ENCODE peak calls at places on chromosomes 16 and 17, in four cellular contexts. One of them, this sample, is unnamed.

GRCh38 chr17:56064506-56064905 is 88.8 kb upstream of the ANKFN1 start:
- DNase-seq in IMR-90: no peak
- DNase-seq in HepG2: no peak
- DNase-seq in GM12878: no peak
- DNase-seq in this sample: no peak

GRCh38 chr16:76193851-76194620 is 83.2 kb upstream of the CNTNAP4 start:
- DNase-seq in IMR-90: no peak
- DNase-seq in HepG2: no peak
- DNase-seq in GM12878: no peak
- DNase-seq in this sample: no peak

GRCh38 chr16:67412294-67412693 is 4.0 kb downstream of the ZDHHC1 start:
- DNase-seq in IMR-90: no peak
- DNase-seq in HepG2: no peak
- DNase-seq in GM12878: no peak
- DNase-seq in this sample: no peak

GRCh38 chr16:79839450-79839849 is 238.9 kb upstream of the MAF start:
- DNase-seq in IMR-90: no peak
- DNase-seq in HepG2: no peak
- DNase-seq in GM12878: no peak
- DNase-seq in this sample: no peak

GRCh38 chr17:64534187-64534586 is 27.4 kb downstream of the CEP95 start:
- DNase-seq in IMR-90: no peak
- DNase-seq in HepG2: no peak
- DNase-seq in GM12878: no peak
- DNase-seq in this sample: peak

GRCh38 chr17:38559025-38559879 is 46.5 kb downstream of the SRCIN1 start:
- DNase-seq in IMR-90: peak
- DNase-seq in HepG2: peak
- DNase-seq in GM12878: peak
- DNase-seq in this sample: peak

GRCh38 chr17:1040216-1040600 is 43.3 kb downstream of the TIMM22 start:
- DNase-seq in IMR-90: no peak
- DNase-seq in HepG2: peak
- DNase-seq in GM12878: no peak
- DNase-seq in this sample: no peak

GRCh38 chr17:82962163-82962720 is 117.2 kb upstream of the METRNL start:
- DNase-seq in IMR-90: peak
- DNase-seq in HepG2: no peak
- DNase-seq in GM12878: no peak
- DNase-seq in this sample: no peak

GRCh38 chr17:6088141-6088540 is 18.0 kb downstream of the WSCD1 start:
- DNase-seq in IMR-90: no peak
- DNase-seq in HepG2: no peak
- DNase-seq in GM12878: no peak
- DNase-seq in this sample: no peak

GRCh38 chr17:42354956-42355843 is 33.0 kb downstream of the STAT3 start:
- DNase-seq in IMR-90: no peak
- DNase-seq in HepG2: no peak
- DNase-seq in GM12878: no peak
- DNase-seq in this sample: no peak

GRCh38 chr17:60039509-60040442 is 38.9 kb downstream of the HEATR6 start:
- DNase-seq in IMR-90: no peak
- DNase-seq in HepG2: no peak
- DNase-seq in GM12878: no peak
- DNase-seq in this sample: peak

GRCh38 chr16:66525396-66526180 is 24.3 kb downstream of the TK2 start:
- DNase-seq in IMR-90: no peak
- DNase-seq in HepG2: no peak
- DNase-seq in GM12878: no peak
- DNase-seq in this sample: no peak

GRCh38 chr17:47604268-47604927 is 45.3 kb upstream of the KPNB1 start:
- DNase-seq in IMR-90: peak
- DNase-seq in HepG2: no peak
- DNase-seq in GM12878: no peak
- DNase-seq in this sample: no peak

GRCh38 chr16:12541672-12542071 is 262.0 kb downstream of the CPPED1 start:
- DNase-seq in IMR-90: no peak
- DNase-seq in HepG2: no peak
- DNase-seq in GM12878: no peak
- DNase-seq in this sample: peak

DNA sequence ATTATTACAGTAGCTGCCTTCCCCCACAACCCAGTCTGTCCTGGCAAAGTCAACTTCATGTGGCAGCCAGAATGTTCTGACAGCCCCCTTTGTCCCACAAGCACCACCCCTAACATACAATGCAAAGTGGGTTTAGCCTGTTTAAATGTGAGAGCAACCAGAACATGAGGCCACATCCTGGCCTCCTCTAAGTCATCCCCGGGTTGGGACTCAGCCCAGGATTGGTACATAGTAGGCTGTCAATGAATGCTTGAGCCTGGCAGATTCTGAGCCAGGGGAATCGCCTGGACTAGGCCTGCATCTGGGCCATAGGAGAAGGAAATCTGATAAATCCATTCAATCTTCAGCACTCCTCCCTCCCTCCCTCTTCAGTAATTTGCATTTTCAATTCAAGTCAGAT is 4.3 kb upstream of the ITGA3 start:
- DNase-seq in IMR-90: no peak
- DNase-seq in HepG2: no peak
- DNase-seq in GM12878: no peak
- DNase-seq in this sample: no peak
- TF ChIP-seq MXI1 in IMR-90: no peak
- TF ChIP-seq MXI1 in HepG2: no peak
- TF ChIP-seq MXI1 in GM12878: no peak
- TF ChIP-seq MXI1 in this sample: no peak

GRCh38 chr17:80662557-80662956 is 117.9 kb downstream of the RPTOR start:
- DNase-seq in IMR-90: no peak
- DNase-seq in HepG2: no peak
- DNase-seq in GM12878: no peak
- DNase-seq in this sample: no peak

GRCh38 chr17:80657561-80657960 is 112.9 kb downstream of the RPTOR start:
- DNase-seq in IMR-90: no peak
- DNase-seq in HepG2: no peak
- DNase-seq in GM12878: no peak
- DNase-seq in this sample: no peak

GRCh38 chr17:80658821-80659220 is 114.2 kb downstream of the RPTOR start:
- DNase-seq in IMR-90: no peak
- DNase-seq in HepG2: no peak
- DNase-seq in GM12878: no peak
- DNase-seq in this sample: no peak

GRCh38 chr17:80659651-80660050 is 115.0 kb downstream of the RPTOR start:
- DNase-seq in IMR-90: no peak
- DNase-seq in HepG2: no peak
- DNase-seq in GM12878: no peak
- DNase-seq in this sample: no peak

GRCh38 chr17:80660527-80661198 is 116.0 kb downstream of the RPTOR start:
- DNase-seq in IMR-90: no peak
- DNase-seq in HepG2: no peak
- DNase-seq in GM12878: no peak
- DNase-seq in this sample: peak
- TF ChIP-seq BHLHE40 in IMR-90: no peak
- TF ChIP-seq BHLHE40 in HepG2: no peak
- TF ChIP-seq BHLHE40 in GM12878: no peak
- TF ChIP-seq BHLHE40 in this sample: no peak

DNA sequence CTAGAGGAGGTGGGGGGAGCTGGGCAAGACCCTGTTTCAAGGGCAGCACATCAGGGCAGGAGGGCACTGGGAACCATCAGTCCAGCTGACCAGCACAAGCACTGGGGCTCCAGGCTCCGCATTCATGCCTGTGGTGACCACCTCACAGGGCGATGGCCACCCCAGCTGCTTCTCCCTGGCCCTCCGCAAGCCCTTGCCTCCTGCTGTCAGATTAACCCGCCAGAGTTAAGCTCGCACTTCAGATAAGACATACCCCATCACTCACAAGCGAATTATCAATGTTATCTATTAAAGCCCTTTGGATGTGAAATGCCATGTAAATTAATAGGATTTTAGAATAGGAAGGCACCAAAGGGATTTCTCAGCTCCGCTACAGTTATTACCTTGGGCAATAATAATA is 105.0 kb downstream of the CCDC182 start:
- DNase-seq in IMR-90: no peak
- DNase-seq in HepG2: no peak
- DNase-seq in GM12878: no peak
- DNase-seq in this sample: no peak
- TF ChIP-seq MXI1 in IMR-90: no peak
- TF ChIP-seq MXI1 in HepG2: no peak
- TF ChIP-seq MXI1 in GM12878: no peak
- TF ChIP-seq MXI1 in this sample: no peak

DNA sequence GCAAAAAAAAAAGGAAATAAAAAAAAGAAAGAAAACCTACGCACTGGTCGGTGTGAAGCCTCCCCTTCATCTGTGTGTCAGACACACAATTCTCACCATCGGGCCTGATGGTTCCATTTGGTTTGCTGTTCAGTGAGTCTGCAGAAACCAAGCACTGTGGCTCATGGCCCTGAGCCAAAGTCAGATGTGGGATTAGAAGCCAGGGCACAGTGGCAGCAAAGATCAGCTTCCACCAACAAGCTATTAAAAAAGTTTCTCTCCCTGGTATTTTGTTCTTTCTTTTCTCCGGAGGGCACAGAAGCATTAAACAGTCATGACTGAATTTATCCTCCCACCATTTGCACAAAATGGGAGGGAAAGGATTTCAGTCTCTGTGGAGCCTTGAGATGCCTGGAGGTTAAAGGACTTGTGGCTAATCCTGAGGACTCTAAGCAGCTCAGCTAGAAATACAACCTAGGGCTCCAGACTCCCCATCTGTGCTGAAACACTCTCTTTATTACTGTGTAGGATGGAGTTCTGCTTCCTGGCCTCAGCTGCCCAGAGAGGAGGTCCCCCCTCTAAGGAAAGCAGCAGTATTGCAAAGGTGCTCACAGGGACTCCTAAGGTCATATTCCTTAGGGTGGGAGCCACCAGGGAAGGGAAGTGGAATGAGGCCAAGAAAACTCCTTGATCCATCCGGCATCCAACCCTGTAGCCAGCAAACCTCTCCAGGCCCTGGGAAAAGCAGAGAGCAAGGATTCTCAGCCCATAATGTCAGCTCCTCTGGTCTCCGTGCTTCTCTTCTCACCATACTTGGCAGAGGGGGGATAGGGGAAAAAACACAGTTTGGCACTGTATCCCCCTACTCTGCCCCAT is 28.2 kb downstream of the SLC39A11 start:
- DNase-seq in IMR-90: no peak
- DNase-seq in HepG2: no peak
- DNase-seq in GM12878: no peak
- DNase-seq in this sample: no peak
- TF ChIP-seq BHLHE40 in IMR-90: no peak
- TF ChIP-seq BHLHE40 in HepG2: no peak
- TF ChIP-seq BHLHE40 in GM12878: no peak
- TF ChIP-seq BHLHE40 in this sample: no peak

GRCh38 chr17:28173801-28174200 is 131.3 kb downstream of the NLK start:
- DNase-seq in IMR-90: no peak
- DNase-seq in HepG2: no peak
- DNase-seq in GM12878: no peak
- DNase-seq in this sample: peak

GRCh38 chr17:28177351-28177750 is 134.9 kb downstream of the NLK start:
- DNase-seq in IMR-90: peak
- DNase-seq in HepG2: no peak
- DNase-seq in GM12878: no peak
- DNase-seq in this sample: no peak

GRCh38 chr17:28173071-28173561 is 130.6 kb downstream of the NLK start:
- DNase-seq in IMR-90: no peak
- DNase-seq in HepG2: no peak
- DNase-seq in GM12878: no peak
- DNase-seq in this sample: peak

GRCh38 chr17:28170771-28171170 is 128.3 kb downstream of the NLK start:
- DNase-seq in IMR-90: no peak
- DNase-seq in HepG2: no peak
- DNase-seq in GM12878: no peak
- DNase-seq in this sample: no peak

GRCh38 chr17:28174352-28175046 is 132.0 kb downstream of the NLK start:
- DNase-seq in IMR-90: no peak
- DNase-seq in HepG2: no peak
- DNase-seq in GM12878: peak
- DNase-seq in this sample: no peak
- TF ChIP-seq MXI1 in IMR-90: no peak
- TF ChIP-seq MXI1 in HepG2: no peak
- TF ChIP-seq MXI1 in GM12878: no peak
- TF ChIP-seq MXI1 in this sample: no peak

GRCh38 chr16:2895813-2896212 is 12.8 kb downstream of the FLYWCH2 start:
- DNase-seq in IMR-90: peak
- DNase-seq in HepG2: peak
- DNase-seq in GM12878: no peak
- DNase-seq in this sample: no peak
- TF ChIP-seq BHLHE40 in IMR-90: no peak
- TF ChIP-seq BHLHE40 in HepG2: no peak
- TF ChIP-seq BHLHE40 in GM12878: no peak
- TF ChIP-seq BHLHE40 in this sample: no peak

GRCh38 chr16:50537533-50538290 is 10.5 kb upstream of the NKD1 start:
- DNase-seq in IMR-90: no peak
- DNase-seq in HepG2: no peak
- DNase-seq in GM12878: no peak
- DNase-seq in this sample: no peak
- TF ChIP-seq MXI1 in IMR-90: no peak
- TF ChIP-seq MXI1 in HepG2: no peak
- TF ChIP-seq MXI1 in GM12878: no peak
- TF ChIP-seq MXI1 in this sample: no peak

GRCh38 chr17:31319253-31319661 is 2.2 kb downstream of the EVI2A start:
- DNase-seq in IMR-90: no peak
- DNase-seq in HepG2: no peak
- DNase-seq in GM12878: peak
- DNase-seq in this sample: no peak
- TF ChIP-seq BHLHE40 in IMR-90: no peak
- TF ChIP-seq BHLHE40 in HepG2: no peak
- TF ChIP-seq BHLHE40 in GM12878: peak
- TF ChIP-seq BHLHE40 in this sample: no peak

GRCh38 chr16:58678716-58679115 is 5.9 kb downstream of the SLC38A7 start:
- DNase-seq in IMR-90: no peak
- DNase-seq in HepG2: no peak
- DNase-seq in GM12878: no peak
- DNase-seq in this sample: no peak
- TF ChIP-seq MXI1 in IMR-90: no peak
- TF ChIP-seq MXI1 in HepG2: no peak
- TF ChIP-seq MXI1 in GM12878: no peak
- TF ChIP-seq MXI1 in this sample: no peak

This sample was measured in K562.